ENCODE peak calls at places on chromosomes 11 and 22, in seven cellular contexts. One of them, this sample, is unnamed.
A peak's percentile ranks its signal among the peaks of the same experiment; 100 is the strongest.

GRCh38 chr11:70636659-70637058 is 238.3 kb downstream of the CTTN start:
- DNase-seq in PC-3: no peak
- DNase-seq in IMR-90: no peak
- DNase-seq in mammary epithelial cell: no peak
- DNase-seq in H9: no peak
- DNase-seq in GM23338: no peak
- DNase-seq in DND-41: no peak
- DNase-seq in this sample: no peak

GRCh38 chr11:9264381-9265210 is 554 bp downstream of the DENND5A start:
- DNase-seq in PC-3: peak; percentile 53
- DNase-seq in IMR-90: peak; percentile 81
- DNase-seq in mammary epithelial cell: peak; percentile 70
- DNase-seq in H9: peak; percentile 39
- DNase-seq in GM23338: peak; percentile 44
- DNase-seq in DND-41: peak; percentile 33
- DNase-seq in this sample: no peak

GRCh38 chr22:32106930-32107329 is 52.2 kb downstream of the C22orf42 start:
- DNase-seq in PC-3: peak; percentile 36
- DNase-seq in IMR-90: no peak
- DNase-seq in mammary epithelial cell: peak; percentile 39
- DNase-seq in H9: peak; percentile 56
- DNase-seq in GM23338: peak; percentile 72
- DNase-seq in DND-41: peak; percentile 58
- DNase-seq in this sample: peak; percentile 4

GRCh38 chr11:95152878-95153856 is 63.5 kb downstream of the ENDOD1 start:
- DNase-seq in PC-3: no peak
- DNase-seq in IMR-90: no peak
- DNase-seq in mammary epithelial cell: no peak
- DNase-seq in H9: no peak
- DNase-seq in GM23338: no peak
- DNase-seq in DND-41: no peak
- DNase-seq in this sample: peak; percentile 8

GRCh38 chr11:100584201-100584600 is 102.9 kb upstream of the ARHGAP42 start:
- DNase-seq in PC-3: no peak
- DNase-seq in IMR-90: no peak
- DNase-seq in mammary epithelial cell: no peak
- DNase-seq in H9: no peak
- DNase-seq in GM23338: no peak
- DNase-seq in DND-41: no peak
- DNase-seq in this sample: no peak

GRCh38 chr11:74460481-74461154 is 6.7 kb downstream of the KCNE3 start:
- DNase-seq in PC-3: peak; percentile 34
- DNase-seq in IMR-90: peak; percentile 51
- DNase-seq in mammary epithelial cell: peak; percentile 9
- DNase-seq in H9: no peak
- DNase-seq in GM23338: peak; percentile 17
- DNase-seq in DND-41: no peak
- DNase-seq in this sample: peak; percentile 5

GRCh38 chr11:46333129-46333947 is 13.9 kb upstream of the DGKZ start:
- DNase-seq in PC-3: no peak
- DNase-seq in IMR-90: no peak
- DNase-seq in mammary epithelial cell: no peak
- DNase-seq in H9: peak; percentile 64
- DNase-seq in GM23338: peak; percentile 73
- DNase-seq in DND-41: no peak
- DNase-seq in this sample: no peak

GRCh38 chr11:2578006-2578933 is 121.5 kb downstream of the KCNQ1OT1 start:
- DNase-seq in PC-3: no peak
- DNase-seq in IMR-90: no peak
- DNase-seq in mammary epithelial cell: no peak
- DNase-seq in H9: peak; percentile 21
- DNase-seq in GM23338: no peak
- DNase-seq in DND-41: no peak
- DNase-seq in this sample: no peak

GRCh38 chr22:27880778-27881394 is 38.2 kb downstream of the PITPNB start:
- DNase-seq in PC-3: peak; percentile 72
- DNase-seq in IMR-90: peak; percentile 86
- DNase-seq in mammary epithelial cell: peak; percentile 54
- DNase-seq in H9: no peak
- DNase-seq in GM23338: peak; percentile 82
- DNase-seq in DND-41: peak; percentile 28
- DNase-seq in this sample: peak; percentile 74

DNA sequence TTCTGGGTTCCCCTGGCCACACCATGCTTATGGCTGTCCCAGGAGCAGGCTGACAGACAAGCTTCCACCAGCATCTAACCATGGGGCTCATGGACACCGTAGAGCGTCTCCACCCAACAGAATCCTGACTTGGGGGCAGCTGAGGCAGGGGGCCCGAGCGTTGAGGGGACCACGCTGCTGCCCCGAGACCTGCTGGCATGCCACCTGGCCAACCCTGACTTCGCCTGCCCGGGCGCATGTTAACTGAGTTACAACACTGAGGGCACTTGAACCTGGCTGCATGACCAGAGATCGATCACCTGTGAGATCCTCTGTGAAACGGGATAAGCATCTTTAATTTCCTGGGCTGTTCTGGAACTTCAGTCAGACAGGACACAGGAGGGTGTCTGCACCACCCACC is 13.7 kb downstream of the PPM1F start:
- DNase-seq in PC-3: no peak
- DNase-seq in IMR-90: no peak
- DNase-seq in mammary epithelial cell: no peak
- DNase-seq in H9: no peak
- DNase-seq in GM23338: no peak
- DNase-seq in DND-41: no peak
- DNase-seq in this sample: no peak
- H2AFZ ChIP-seq in PC-3: no peak overlapping the region
- H2AFZ ChIP-seq in IMR-90: no peak overlapping the region
- H2AFZ ChIP-seq in mammary epithelial cell: no peak overlapping the region
- H2AFZ ChIP-seq in H9: no peak overlapping the region
- H2AFZ ChIP-seq in GM23338: no peak overlapping the region
- H2AFZ ChIP-seq in DND-41: peak overlapping the region; percentile 97
- H2AFZ ChIP-seq in this sample: peak overlapping the region; percentile 93

GRCh38 chr11:64660706-64661105 is 62.3 kb downstream of the NRXN2 start:
- DNase-seq in PC-3: no peak
- DNase-seq in IMR-90: no peak
- DNase-seq in mammary epithelial cell: no peak
- DNase-seq in H9: no peak
- DNase-seq in GM23338: no peak
- DNase-seq in DND-41: no peak
- DNase-seq in this sample: no peak
- H3K4me2 ChIP-seq in PC-3: no peak overlapping the region
- H3K4me2 ChIP-seq in IMR-90: no peak overlapping the region
- H3K4me2 ChIP-seq in mammary epithelial cell: no peak overlapping the region
- H3K4me2 ChIP-seq in H9: no peak overlapping the region
- H3K4me2 ChIP-seq in GM23338: no peak overlapping the region
- H3K4me2 ChIP-seq in DND-41: no peak overlapping the region
- H3K4me2 ChIP-seq in this sample: no peak overlapping the region

GRCh38 chr11:19077965-19078364 is 17.4 kb upstream of the MRGPRX2 start:
- DNase-seq in PC-3: no peak
- DNase-seq in IMR-90: no peak
- DNase-seq in mammary epithelial cell: no peak
- DNase-seq in H9: no peak
- DNase-seq in GM23338: no peak
- DNase-seq in DND-41: no peak
- DNase-seq in this sample: no peak

GRCh38 chr11:19079643-19080440 is 19.3 kb upstream of the MRGPRX2 start:
- DNase-seq in PC-3: peak; percentile 96
- DNase-seq in IMR-90: peak; percentile 68
- DNase-seq in mammary epithelial cell: peak; percentile 90
- DNase-seq in H9: no peak
- DNase-seq in GM23338: no peak
- DNase-seq in DND-41: no peak
- DNase-seq in this sample: no peak

GRCh38 chr11:19075636-19076035 is 15.1 kb upstream of the MRGPRX2 start:
- DNase-seq in PC-3: no peak
- DNase-seq in IMR-90: no peak
- DNase-seq in mammary epithelial cell: no peak
- DNase-seq in H9: no peak
- DNase-seq in GM23338: no peak
- DNase-seq in DND-41: no peak
- DNase-seq in this sample: no peak

GRCh38 chr11:19073454-19074415 is 13.2 kb upstream of the MRGPRX2 start:
- DNase-seq in PC-3: no peak
- DNase-seq in IMR-90: no peak
- DNase-seq in mammary epithelial cell: no peak
- DNase-seq in H9: peak; percentile 76
- DNase-seq in GM23338: peak; percentile 65
- DNase-seq in DND-41: no peak
- DNase-seq in this sample: no peak

DNA sequence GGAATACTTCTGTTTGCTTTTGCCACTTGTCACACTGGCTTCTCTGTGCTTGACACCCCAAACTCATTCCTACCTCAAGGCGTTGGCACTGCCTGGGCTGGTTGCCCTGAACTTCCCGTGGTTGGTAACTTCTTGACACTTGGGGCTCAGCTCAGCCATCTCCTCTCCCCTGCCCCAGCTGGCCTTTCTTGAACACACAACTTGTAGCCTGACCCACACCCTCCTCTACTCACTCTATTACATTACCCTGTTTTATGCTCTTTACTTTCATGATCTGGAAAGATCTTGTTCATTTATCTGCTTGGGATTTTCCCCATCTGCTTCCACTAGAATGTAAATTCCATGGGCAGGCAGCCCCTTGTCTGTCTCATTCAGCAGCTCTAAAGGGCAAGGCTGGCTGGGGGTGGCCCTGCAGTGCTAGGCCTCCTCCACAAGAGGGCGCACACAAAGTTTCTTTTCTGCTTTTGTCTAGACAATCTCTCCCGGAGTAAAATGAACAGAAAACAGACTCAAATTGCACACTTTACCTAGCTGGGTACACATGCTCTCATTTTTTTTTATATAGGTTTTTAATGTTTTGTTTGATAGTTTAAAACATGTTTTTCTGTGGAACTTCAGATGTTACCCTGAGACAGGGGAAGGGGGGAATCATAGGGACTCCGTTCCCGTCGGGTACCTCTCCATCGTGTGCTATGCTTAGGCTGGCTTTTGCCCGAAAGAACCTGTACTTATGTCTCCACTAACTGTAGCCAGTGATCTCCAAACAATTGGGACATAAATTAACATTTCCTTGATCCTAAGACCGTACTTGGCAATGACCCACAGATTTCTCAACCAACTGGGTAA is 16.4 kb upstream of the MRGPRX2 start:
- DNase-seq in PC-3: peak; percentile 75
- DNase-seq in IMR-90: peak; percentile 19
- DNase-seq in mammary epithelial cell: peak; percentile 34
- DNase-seq in H9: peak; percentile 71
- DNase-seq in GM23338: peak; percentile 69
- DNase-seq in DND-41: peak; percentile 64
- DNase-seq in this sample: peak; percentile 48
- H2AFZ ChIP-seq in PC-3: peak overlapping the region; percentile 74
- H2AFZ ChIP-seq in IMR-90: no peak overlapping the region
- H2AFZ ChIP-seq in mammary epithelial cell: no peak overlapping the region
- H2AFZ ChIP-seq in H9: no peak overlapping the region
- H2AFZ ChIP-seq in GM23338: peak overlapping the region; percentile 11
- H2AFZ ChIP-seq in DND-41: peak overlapping the region; percentile 10
- H2AFZ ChIP-seq in this sample: no peak overlapping the region

DNA sequence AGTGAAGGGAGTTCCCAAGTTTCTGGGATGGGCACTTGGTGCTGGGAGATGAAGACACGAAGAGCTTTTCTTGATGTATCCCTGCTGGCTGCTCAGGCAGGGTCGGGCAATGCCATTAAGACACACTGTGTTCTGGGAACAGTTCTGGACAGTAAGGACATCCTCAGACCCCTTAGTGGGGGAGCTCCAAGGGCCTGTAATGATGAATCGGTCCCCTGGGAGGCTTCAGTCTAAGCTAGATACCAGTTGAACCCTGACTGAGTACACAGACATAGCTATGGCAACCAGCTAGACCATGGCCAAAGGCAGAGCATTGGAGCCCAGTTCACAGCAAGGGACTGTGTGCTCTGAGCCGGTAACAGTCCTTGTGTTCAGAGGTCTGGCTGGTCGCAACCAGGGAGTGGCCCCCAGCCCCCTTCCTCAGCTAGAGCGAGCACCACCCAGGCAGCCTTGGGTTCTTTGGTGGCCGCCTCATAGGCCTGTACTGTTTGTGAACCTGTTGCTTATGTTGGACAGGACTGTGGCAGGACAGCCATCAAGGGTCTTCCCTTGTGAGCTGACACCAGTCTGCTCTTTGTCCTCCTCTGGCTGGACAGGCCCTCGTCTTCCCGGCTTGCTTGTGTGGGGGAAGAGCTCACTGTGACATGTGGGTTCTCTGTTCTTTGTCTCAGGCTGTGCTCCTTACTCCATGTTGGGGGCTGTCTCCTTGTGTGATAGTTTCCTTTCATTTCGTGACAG is 25.0 kb downstream of the MED15 start:
- DNase-seq in PC-3: no peak
- DNase-seq in IMR-90: no peak
- DNase-seq in mammary epithelial cell: no peak
- DNase-seq in H9: no peak
- DNase-seq in GM23338: no peak
- DNase-seq in DND-41: no peak
- DNase-seq in this sample: no peak
- H3K4me2 ChIP-seq in PC-3: peak overlapping the region; percentile 65
- H3K4me2 ChIP-seq in IMR-90: peak overlapping the region; percentile 9
- H3K4me2 ChIP-seq in mammary epithelial cell: peak overlapping the region; percentile 16
- H3K4me2 ChIP-seq in H9: no peak overlapping the region
- H3K4me2 ChIP-seq in GM23338: no peak overlapping the region
- H3K4me2 ChIP-seq in DND-41: no peak overlapping the region
- H3K4me2 ChIP-seq in this sample: no peak overlapping the region